ENCODE peak calls at places on chromosomes 11 and 22, in seven cellular contexts. One of them, this sample, is unnamed.

GRCh38 chr22:28856095-28856455 is 27.3 kb upstream of the ZNRF3 start:
- ATAC-seq in GM12878: peak
- ATAC-seq in body of pancreas: no peak
- ATAC-seq in A549: peak
- ATAC-seq in HepG2: peak
- ATAC-seq in right lobe of liver: peak
- ATAC-seq in K562: peak
- ATAC-seq in this sample: no peak

GRCh38 chr11:44779736-44780520 is 53.2 kb downstream of the TSPAN18 start:
- ATAC-seq in GM12878: no peak
- ATAC-seq in body of pancreas: no peak
- ATAC-seq in A549: no peak
- ATAC-seq in HepG2: no peak
- ATAC-seq in right lobe of liver: no peak
- ATAC-seq in K562: no peak
- ATAC-seq in this sample: no peak

GRCh38 chr11:61702701-61703312 is 22.6 kb downstream of the DAGLA start:
- ATAC-seq in GM12878: no peak
- ATAC-seq in body of pancreas: no peak
- ATAC-seq in A549: no peak
- ATAC-seq in HepG2: no peak
- ATAC-seq in right lobe of liver: no peak
- ATAC-seq in K562: no peak
- ATAC-seq in this sample: no peak

GRCh38 chr22:23696326-23696851 is 5.6 kb downstream of the RGL4 start:
- ATAC-seq in GM12878: peak
- ATAC-seq in body of pancreas: peak
- ATAC-seq in A549: no peak
- ATAC-seq in HepG2: no peak
- ATAC-seq in right lobe of liver: peak
- ATAC-seq in K562: no peak
- ATAC-seq in this sample: no peak

GRCh38 chr11:12274558-12275197 is 102.7 kb upstream of the PARVA start:
- ATAC-seq in GM12878: no peak
- ATAC-seq in body of pancreas: no peak
- ATAC-seq in A549: no peak
- ATAC-seq in HepG2: no peak
- ATAC-seq in right lobe of liver: no peak
- ATAC-seq in K562: peak
- ATAC-seq in this sample: no peak

GRCh38 chr11:133230446-133230845 is 301.9 kb downstream of the OPCML start:
- ATAC-seq in GM12878: no peak
- ATAC-seq in body of pancreas: no peak
- ATAC-seq in A549: no peak
- ATAC-seq in HepG2: no peak
- ATAC-seq in right lobe of liver: no peak
- ATAC-seq in K562: no peak
- ATAC-seq in this sample: no peak

GRCh38 chr11:18064035-18064434 is 18.0 kb upstream of the TPH1 start:
- ATAC-seq in GM12878: no peak
- ATAC-seq in body of pancreas: peak
- ATAC-seq in A549: no peak
- ATAC-seq in HepG2: no peak
- ATAC-seq in right lobe of liver: peak
- ATAC-seq in K562: no peak
- ATAC-seq in this sample: no peak

GRCh38 chr11:60870276-60870675 is 2.9 kb downstream of the ZP1 start:
- ATAC-seq in GM12878: no peak
- ATAC-seq in body of pancreas: no peak
- ATAC-seq in A549: no peak
- ATAC-seq in HepG2: no peak
- ATAC-seq in right lobe of liver: no peak
- ATAC-seq in K562: no peak
- ATAC-seq in this sample: no peak

GRCh38 chr11:76400967-76401366 is 19.8 kb downstream of the GVQW3 start:
- ATAC-seq in GM12878: no peak
- ATAC-seq in body of pancreas: no peak
- ATAC-seq in A549: no peak
- ATAC-seq in HepG2: no peak
- ATAC-seq in right lobe of liver: no peak
- ATAC-seq in K562: no peak
- ATAC-seq in this sample: no peak

GRCh38 chr11:111535281-111535680 is 5.2 kb upstream of the LAYN start:
- ATAC-seq in GM12878: no peak
- ATAC-seq in body of pancreas: no peak
- ATAC-seq in A549: no peak
- ATAC-seq in HepG2: no peak
- ATAC-seq in right lobe of liver: no peak
- ATAC-seq in K562: no peak
- ATAC-seq in this sample: no peak
- TF ChIP-seq POLR2A in GM12878: no peak
- TF ChIP-seq POLR2A in body of pancreas: no peak
- TF ChIP-seq POLR2A in A549: no peak
- TF ChIP-seq POLR2A in HepG2: no peak
- TF ChIP-seq POLR2A in right lobe of liver: no peak
- TF ChIP-seq POLR2A in K562: no peak
- TF ChIP-seq POLR2A in this sample: no peak

DNA sequence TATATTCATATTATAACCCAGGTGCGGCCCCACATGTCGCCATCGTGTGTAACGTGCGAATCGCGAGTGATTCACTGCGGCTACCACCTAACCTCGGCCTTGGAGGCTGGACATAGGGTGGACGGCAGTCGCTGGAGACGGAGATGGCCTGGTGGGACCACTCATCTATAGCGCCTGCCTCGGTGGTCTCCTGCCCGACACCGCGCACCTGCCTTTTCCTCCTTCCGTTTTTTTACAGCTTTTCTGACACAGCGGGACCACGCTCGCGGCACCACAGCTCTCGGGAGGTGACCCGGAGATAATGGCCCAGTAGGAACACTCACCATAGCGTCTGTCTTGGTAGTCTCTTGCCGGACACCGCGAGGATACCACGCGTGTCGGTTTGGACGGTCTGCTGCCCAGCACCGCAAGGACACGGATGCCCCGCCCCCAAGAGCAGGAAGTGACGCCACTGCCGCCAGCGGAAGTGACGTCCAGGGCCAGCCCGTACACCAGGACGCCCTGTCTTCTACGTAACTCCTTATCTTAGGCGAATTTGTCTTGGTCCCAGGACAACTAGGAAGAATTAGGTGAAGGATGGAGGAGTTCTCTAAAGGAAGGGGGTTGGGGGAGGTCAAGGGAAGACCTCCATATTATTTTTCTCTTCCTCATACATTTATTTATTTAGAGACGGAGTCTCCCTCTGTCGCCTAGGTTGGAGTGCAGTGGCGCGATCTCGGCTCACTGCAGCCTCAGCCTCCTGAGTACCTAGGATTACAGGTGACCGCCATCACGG is 6.4 kb downstream of the SNU13 start:
- ATAC-seq in GM12878: peak
- ATAC-seq in body of pancreas: peak
- ATAC-seq in A549: no peak
- ATAC-seq in HepG2: peak
- ATAC-seq in right lobe of liver: peak
- ATAC-seq in K562: peak
- ATAC-seq in this sample: peak
- TF ChIP-seq POLR2A in GM12878: peak
- TF ChIP-seq POLR2A in body of pancreas: peak
- TF ChIP-seq POLR2A in A549: no peak
- TF ChIP-seq POLR2A in HepG2: peak
- TF ChIP-seq POLR2A in right lobe of liver: peak
- TF ChIP-seq POLR2A in K562: peak
- TF ChIP-seq POLR2A in this sample: peak

GRCh38 chr11:118857385-118857784 is 26.3 kb upstream of the CXCR5 start:
- ATAC-seq in GM12878: no peak
- ATAC-seq in body of pancreas: no peak
- ATAC-seq in A549: no peak
- ATAC-seq in HepG2: no peak
- ATAC-seq in right lobe of liver: no peak
- ATAC-seq in K562: no peak
- ATAC-seq in this sample: no peak

GRCh38 chr11:118856314-118856713 is 27.4 kb upstream of the CXCR5 start:
- ATAC-seq in GM12878: peak
- ATAC-seq in body of pancreas: no peak
- ATAC-seq in A549: no peak
- ATAC-seq in HepG2: no peak
- ATAC-seq in right lobe of liver: no peak
- ATAC-seq in K562: no peak
- ATAC-seq in this sample: no peak

DNA sequence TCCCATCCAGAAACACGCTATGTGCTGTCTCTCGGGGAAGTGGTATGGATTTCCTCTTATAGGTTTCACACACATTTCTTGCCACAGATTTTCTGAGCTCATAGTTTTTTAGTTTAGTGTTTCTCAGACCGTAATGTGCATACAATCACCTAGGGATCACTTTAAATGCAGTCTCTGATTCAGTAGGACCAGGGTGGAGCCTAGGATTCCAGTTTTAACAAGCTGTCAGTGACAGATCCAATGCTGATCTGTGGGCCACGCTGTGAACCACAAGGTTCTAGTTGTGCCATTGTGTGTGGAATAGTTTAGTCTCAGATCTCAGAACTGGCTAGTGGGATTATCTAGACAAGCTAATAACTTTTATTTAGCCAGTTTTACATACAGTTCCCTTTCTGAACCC is 23.7 kb upstream of the CXCR5 start:
- ATAC-seq in GM12878: no peak
- ATAC-seq in body of pancreas: no peak
- ATAC-seq in A549: no peak
- ATAC-seq in HepG2: no peak
- ATAC-seq in right lobe of liver: no peak
- ATAC-seq in K562: peak
- ATAC-seq in this sample: no peak
- TF ChIP-seq POLR2A in GM12878: no peak
- TF ChIP-seq POLR2A in body of pancreas: no peak
- TF ChIP-seq POLR2A in A549: no peak
- TF ChIP-seq POLR2A in HepG2: no peak
- TF ChIP-seq POLR2A in right lobe of liver: no peak
- TF ChIP-seq POLR2A in K562: no peak
- TF ChIP-seq POLR2A in this sample: no peak

GRCh38 chr22:26590525-26590858 is 560 bp upstream of the TPST2 start:
- ATAC-seq in GM12878: no peak
- ATAC-seq in body of pancreas: peak
- ATAC-seq in A549: no peak
- ATAC-seq in HepG2: peak
- ATAC-seq in right lobe of liver: peak
- ATAC-seq in K562: peak
- ATAC-seq in this sample: peak

GRCh38 chr22:26587991-26588613 is 1.8 kb downstream of the TPST2 start:
- ATAC-seq in GM12878: no peak
- ATAC-seq in body of pancreas: no peak
- ATAC-seq in A549: no peak
- ATAC-seq in HepG2: no peak
- ATAC-seq in right lobe of liver: no peak
- ATAC-seq in K562: peak
- ATAC-seq in this sample: no peak

GRCh38 chr22:26589845-26590524 is at the start of gene TPST2:
- ATAC-seq in GM12878: peak
- ATAC-seq in body of pancreas: peak
- ATAC-seq in A549: peak
- ATAC-seq in HepG2: peak
- ATAC-seq in right lobe of liver: peak
- ATAC-seq in K562: peak
- ATAC-seq in this sample: peak

GRCh38 chr22:26589367-26589844 is 526 bp downstream of the TPST2 start:
- ATAC-seq in GM12878: peak
- ATAC-seq in body of pancreas: peak
- ATAC-seq in A549: peak
- ATAC-seq in HepG2: peak
- ATAC-seq in right lobe of liver: peak
- ATAC-seq in K562: peak
- ATAC-seq in this sample: no peak

GRCh38 chr22:26588749-26589366 is 1.1 kb downstream of the TPST2 start:
- ATAC-seq in GM12878: no peak
- ATAC-seq in body of pancreas: no peak
- ATAC-seq in A549: no peak
- ATAC-seq in HepG2: no peak
- ATAC-seq in right lobe of liver: no peak
- ATAC-seq in K562: peak
- ATAC-seq in this sample: no peak
- TF ChIP-seq POLR2A in GM12878: no peak
- TF ChIP-seq POLR2A in body of pancreas: no peak
- TF ChIP-seq POLR2A in A549: no peak
- TF ChIP-seq POLR2A in HepG2: no peak
- TF ChIP-seq POLR2A in right lobe of liver: peak
- TF ChIP-seq POLR2A in K562: no peak
- TF ChIP-seq POLR2A in this sample: no peak

GRCh38 chr22:27768027-27768640 is 33.4 kb downstream of the MN1 start:
- ATAC-seq in GM12878: no peak
- ATAC-seq in body of pancreas: no peak
- ATAC-seq in A549: no peak
- ATAC-seq in HepG2: no peak
- ATAC-seq in right lobe of liver: no peak
- ATAC-seq in K562: no peak
- ATAC-seq in this sample: no peak
- TF ChIP-seq POLR2A in GM12878: no peak
- TF ChIP-seq POLR2A in body of pancreas: no peak
- TF ChIP-seq POLR2A in A549: no peak
- TF ChIP-seq POLR2A in HepG2: no peak
- TF ChIP-seq POLR2A in right lobe of liver: no peak
- TF ChIP-seq POLR2A in K562: no peak
- TF ChIP-seq POLR2A in this sample: no peak

DNA sequence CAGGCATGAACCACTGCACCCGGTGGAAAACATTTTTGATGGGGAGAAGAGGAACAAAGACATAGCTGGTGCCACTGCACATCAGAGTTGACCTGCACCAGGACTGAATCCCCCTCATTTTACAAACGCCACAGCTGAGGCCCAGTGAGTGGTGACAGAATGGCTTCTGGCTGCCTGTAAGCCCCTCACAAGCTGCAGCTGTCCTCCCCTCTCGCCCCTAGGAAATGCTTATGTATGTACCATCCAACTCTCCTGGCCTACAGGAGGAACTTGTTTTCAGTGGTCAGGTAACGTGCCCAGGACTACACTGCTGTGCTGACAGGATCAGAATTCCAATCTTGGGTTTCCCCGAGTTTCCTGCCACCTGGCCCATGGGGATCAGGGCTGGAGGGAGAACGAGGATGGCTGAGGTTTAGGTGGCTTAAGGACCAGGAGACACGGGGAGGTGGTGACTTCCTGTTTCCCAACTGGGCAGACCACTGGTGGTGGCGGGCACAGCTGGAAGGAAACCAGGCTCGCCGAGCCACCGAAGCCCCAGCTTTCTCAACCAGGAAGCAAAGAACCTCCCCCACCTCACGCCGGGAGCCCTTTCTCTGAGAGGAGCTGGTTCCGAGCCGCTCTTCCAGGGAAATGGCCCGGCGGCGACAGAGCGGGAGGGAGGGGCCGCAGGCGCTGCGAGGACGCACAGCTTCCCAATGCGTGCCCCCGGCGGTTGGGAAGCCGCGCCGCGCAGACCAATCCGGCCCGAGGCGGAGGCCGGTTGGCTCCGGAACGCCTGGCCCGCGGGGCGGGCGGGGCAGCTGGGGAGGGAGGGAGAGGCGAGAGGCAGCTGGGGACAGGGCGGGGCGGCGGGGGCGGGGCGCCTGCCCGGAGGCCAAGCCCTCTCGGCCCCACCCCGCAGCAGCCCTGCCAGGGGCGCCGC is 1.0 kb upstream of the LRFN4 start:
- ATAC-seq in GM12878: peak
- ATAC-seq in body of pancreas: peak
- ATAC-seq in A549: peak
- ATAC-seq in HepG2: peak
- ATAC-seq in right lobe of liver: peak
- ATAC-seq in K562: peak
- ATAC-seq in this sample: peak
- TF ChIP-seq POLR2A in GM12878: peak
- TF ChIP-seq POLR2A in body of pancreas: peak
- TF ChIP-seq POLR2A in A549: peak
- TF ChIP-seq POLR2A in HepG2: peak
- TF ChIP-seq POLR2A in right lobe of liver: peak
- TF ChIP-seq POLR2A in K562: peak
- TF ChIP-seq POLR2A in this sample: peak